ENCODE peak calls at places on chromosomes 16 and 17, in five cellular contexts. X is stimulated activated naive B cell treated with anti-CD40 and anti-IgM and Interleukin-4, amounts not matched to agents 10 μg/mL and 1 μg/mL and 100 μg/mL, for 72 hours; S is fibroblast of the aortic adventitia; F is CMK; J is HCT116. B is an unnamed sample.
A peak's percentile ranks its signal among the peaks of the same experiment; 100 is the strongest.

GRCh38 chr16:67248401-67249177 is at the start of gene SLC9A5:
- DNase-seq in X (peak; percentile 25), J (no peak), F (no peak), S (no peak), B (no peak)

GRCh38 chr17:57451126-57451690 is 194.9 kb downstream of the MSI2 start:
- DNase-seq in S (no peak), J (no peak), X (no peak), F (no peak), B (no peak)

GRCh38 chr17:51258756-51259573 is 884 bp downstream of the MBTD1 start:
- DNase-seq in S (no peak), X (peak; percentile 6), F (no peak), J (no peak), B (peak; percentile 3)

GRCh38 chr17:49076575-49077384 is 55.8 kb upstream of the B4GALNT2 start:
- DNase-seq in S (peak; percentile 89), X (no peak), J (no peak), F (no peak), B (peak; percentile 43)

GRCh38 chr17:40557531-40558299 is 7.6 kb downstream of the CCR7 start:
- DNase-seq in S (peak; percentile 58), X (no peak), J (no peak), F (no peak), B (no peak)

GRCh38 chr17:179066-179432 is 2.4 kb downstream of the DOC2B start:
- DNase-seq in F (no peak), J (no peak), S (no peak), X (no peak), B (peak; percentile 15)

GRCh38 chr16:55521792-55522191 is 12.9 kb downstream of the LPCAT2 start:
- DNase-seq in X (no peak), S (no peak), J (no peak), F (no peak), B (no peak)

GRCh38 chr16:56506941-56507340 is 12.9 kb downstream of the BBS2 start:
- DNase-seq in S (peak; percentile 79), F (no peak), J (no peak), X (no peak), B (peak; percentile 44)

GRCh38 chr17:71625330-71625729 is 495.5 kb upstream of the SOX9 start:
- DNase-seq in J (no peak), X (no peak), S (no peak), F (no peak), B (no peak)

GRCh38 chr16:89553733-89554132 is 6.7 kb upstream of the RPL13 start:
- DNase-seq in J (no peak), S (no peak), F (no peak), X (no peak), B (no peak)

GRCh38 chr16:87460936-87461335 is 31.9 kb downstream of the ZCCHC14 start:
- DNase-seq in J (no peak), F (no peak), X (no peak), S (no peak), B (no peak)

GRCh38 chr17:41679740-41680425 is 8.8 kb upstream of the EIF1 start:
- DNase-seq in J (no peak), F (no peak), S (no peak), X (no peak), B (no peak)

GRCh38 chr16:53912155-53912554 is 208.2 kb downstream of the FTO start:
- DNase-seq in S (no peak), F (no peak), J (no peak), X (peak; percentile 0), B (no peak)

GRCh38 chr17:4101127-4101798 is 41.6 kb downstream of the ZZEF1 start:
- DNase-seq in J (no peak), F (no peak), X (no peak), S (peak; percentile 17), B (no peak)

GRCh38 chr17:80604007-80604728 is 59.5 kb downstream of the RPTOR start:
- DNase-seq in J (no peak), S (no peak), F (no peak), X (no peak), B (no peak)

GRCh38 chr17:39981207-39982068 is 831 bp downstream of the PSMD3 start:
- DNase-seq in J (no peak), F (no peak), S (no peak), X (no peak), B (peak; percentile 5)

GRCh38 chr16:57273359-57273758 is 11.1 kb downstream of the PLLP start:
- DNase-seq in S (no peak), X (no peak), J (no peak), F (no peak), B (no peak)

GRCh38 chr16:78784773-78785172 is 685.3 kb downstream of the WWOX start:
- DNase-seq in X (no peak), S (no peak), F (no peak), J (no peak), B (no peak)

GRCh38 chr17:35345926-35346771 is 27.3 kb downstream of the SLFN11 start:
- DNase-seq in F (peak; percentile 51), S (peak; percentile 60), J (no peak), X (no peak), B (peak; percentile 89)

GRCh38 chr17:2683912-2684311 is 27.7 kb downstream of the CLUH start:
- DNase-seq in X (no peak), S (no peak), J (no peak), F (no peak), B (no peak)

GRCh38 chr17:40605301-40605700 is 40.0 kb upstream of the CCR7 start:
- DNase-seq in J (no peak), S (no peak), F (no peak), X (no peak), B (no peak)

GRCh38 chr17:70597774-70598173 is 428.4 kb downstream of the KCNJ2 start:
- DNase-seq in F (no peak), J (no peak), X (no peak), S (no peak), B (no peak)

GRCh38 chr16:72312862-72313261 is 140.9 kb upstream of the PMFBP1 start:
- DNase-seq in J (no peak), S (peak; percentile 8), X (no peak), F (no peak), B (no peak)

GRCh38 chr16:9054460-9054859 is 37.0 kb upstream of the HAPSTR1 start:
- DNase-seq in S (no peak), X (no peak), F (no peak), J (no peak), B (peak; percentile 57)

GRCh38 chr16:88705076-88705684 is 1.0 kb downstream of the RNF166 start:
- DNase-seq in X (no peak), S (peak; percentile 55), J (no peak), F (no peak), B (no peak)

B was measured in myocyte.